ENCODE peak calls at places on chromosomes 2 and 18, in four cellular contexts. One of them, this sample, is unnamed.
A peak's percentile ranks its signal among the peaks of the same experiment; 100 is the strongest.

GRCh38 chr2:127893494-127893893 is 7.7 kb upstream of the AMMECR1L start:
- DNase-seq in Calu3: no peak
- DNase-seq in psoas muscle: no peak
- DNase-seq in tibial artery: no peak
- DNase-seq in this sample: no peak

GRCh38 chr18:11885278-11885991 is 22.7 kb downstream of the MPPE1 start:
- DNase-seq in Calu3: peak; percentile 35
- DNase-seq in tibial artery: peak; percentile 66
- DNase-seq in psoas muscle: no peak
- DNase-seq in this sample: no peak

GRCh38 chr2:42044939-42045338 is 2.9 kb upstream of the PKDCC start:
- DNase-seq in psoas muscle: no peak
- DNase-seq in Calu3: no peak
- DNase-seq in tibial artery: no peak
- DNase-seq in this sample: no peak

GRCh38 chr2:102770506-102770905 is 8.7 kb downstream of the TMEM182 start:
- DNase-seq in psoas muscle: no peak
- DNase-seq in Calu3: no peak
- DNase-seq in tibial artery: no peak
- DNase-seq in this sample: no peak

GRCh38 chr2:44364604-44365003 is 2.9 kb downstream of the CAMKMT start:
- DNase-seq in tibial artery: no peak
- DNase-seq in psoas muscle: no peak
- DNase-seq in Calu3: no peak
- DNase-seq in this sample: no peak

GRCh38 chr2:145748927-145749326 is 1229.0 kb upstream of the ZEB2 start:
- DNase-seq in psoas muscle: no peak
- DNase-seq in Calu3: no peak
- DNase-seq in tibial artery: no peak
- DNase-seq in this sample: no peak

GRCh38 chr18:37407571-37407970 is 158.0 kb downstream of the CELF4 start:
- DNase-seq in Calu3: no peak
- DNase-seq in tibial artery: no peak
- DNase-seq in psoas muscle: no peak
- DNase-seq in this sample: no peak

GRCh38 chr2:219041252-219041651 is at the start of gene CFAP65:
- DNase-seq in psoas muscle: no peak
- DNase-seq in Calu3: peak; percentile 77
- DNase-seq in tibial artery: peak; percentile 39
- DNase-seq in this sample: peak; percentile 64

GRCh38 chr18:11821643-11822237 is 29.5 kb upstream of the CHMP1B start:
- DNase-seq in Calu3: no peak
- DNase-seq in psoas muscle: no peak
- DNase-seq in tibial artery: no peak
- DNase-seq in this sample: no peak

GRCh38 chr2:3454802-3455201 is 64.5 kb downstream of the ADI1 start:
- DNase-seq in psoas muscle: peak; percentile 48
- DNase-seq in Calu3: no peak
- DNase-seq in tibial artery: no peak
- DNase-seq in this sample: no peak

GRCh38 chr18:76505611-76506010 is 10.6 kb upstream of the ZNF516 start:
- DNase-seq in psoas muscle: no peak
- DNase-seq in tibial artery: no peak
- DNase-seq in Calu3: no peak
- DNase-seq in this sample: no peak

GRCh38 chr2:240560084-240560479 is at the start of gene DUSP28:
- DNase-seq in tibial artery: peak; percentile 96
- DNase-seq in Calu3: peak; percentile 94
- DNase-seq in psoas muscle: peak; percentile 97
- DNase-seq in this sample: peak; percentile 81

GRCh38 chr18:73007935-73008308 is 140.1 kb upstream of the NETO1 start:
- DNase-seq in tibial artery: no peak
- DNase-seq in Calu3: no peak
- DNase-seq in psoas muscle: no peak
- DNase-seq in this sample: no peak

GRCh38 chr2:217166241-217166640 is 306.4 kb upstream of the TNP1 start:
- DNase-seq in psoas muscle: no peak
- DNase-seq in tibial artery: no peak
- DNase-seq in Calu3: peak; percentile 25
- DNase-seq in this sample: peak; percentile 14

GRCh38 chr2:182101263-182101662 is 115.6 kb downstream of the PPP1R1C start:
- DNase-seq in tibial artery: no peak
- DNase-seq in Calu3: no peak
- DNase-seq in psoas muscle: no peak
- DNase-seq in this sample: no peak

GRCh38 chr2:27964067-27964466 is 73.5 kb downstream of the BABAM2 start:
- DNase-seq in Calu3: no peak
- DNase-seq in tibial artery: no peak
- DNase-seq in psoas muscle: no peak
- DNase-seq in this sample: no peak

GRCh38 chr2:228023619-228024018 is 152.2 kb downstream of the DAW1 start:
- DNase-seq in psoas muscle: no peak
- DNase-seq in Calu3: no peak
- DNase-seq in tibial artery: no peak
- DNase-seq in this sample: no peak

GRCh38 chr2:98012561-98012979 is 16.8 kb upstream of the TMEM131 start:
- DNase-seq in tibial artery: no peak
- DNase-seq in psoas muscle: no peak
- DNase-seq in Calu3: no peak
- DNase-seq in this sample: no peak

GRCh38 chr2:57881998-57882884 is 164.4 kb upstream of the VRK2 start:
- DNase-seq in tibial artery: no peak
- DNase-seq in Calu3: peak; percentile 1
- DNase-seq in psoas muscle: no peak
- DNase-seq in this sample: no peak

GRCh38 chr2:73232471-73233153 is 427 bp downstream of the PRADC1 start:
- DNase-seq in Calu3: peak; percentile 24
- DNase-seq in psoas muscle: no peak
- DNase-seq in tibial artery: peak; percentile 27
- DNase-seq in this sample: no peak

GRCh38 chr2:627926-628560 is 49.2 kb downstream of the TMEM18 start:
- DNase-seq in tibial artery: no peak
- DNase-seq in Calu3: no peak
- DNase-seq in psoas muscle: no peak
- DNase-seq in this sample: no peak

GRCh38 chr2:96866149-96866548 is 3.7 kb downstream of the SEMA4C start:
- DNase-seq in tibial artery: no peak
- DNase-seq in Calu3: no peak
- DNase-seq in psoas muscle: no peak
- DNase-seq in this sample: no peak

GRCh38 chr2:158464426-158465281 is 7.9 kb downstream of the PKP4 start:
- DNase-seq in tibial artery: no peak
- DNase-seq in psoas muscle: no peak
- DNase-seq in Calu3: no peak
- DNase-seq in this sample: no peak

GRCh38 chr2:160033732-160034392 is 28.6 kb downstream of the PLA2R1 start:
- DNase-seq in Calu3: no peak
- DNase-seq in psoas muscle: no peak
- DNase-seq in tibial artery: no peak
- DNase-seq in this sample: no peak

GRCh38 chr18:2572892-2573291 is 1.5 kb downstream of the NDC80 start:
- DNase-seq in psoas muscle: no peak
- DNase-seq in tibial artery: no peak
- DNase-seq in Calu3: no peak
- DNase-seq in this sample: no peak

GRCh38 chr2:235098736-235099494 is 147.1 kb downstream of the SH3BP4 start:
- DNase-seq in psoas muscle: no peak
- DNase-seq in tibial artery: no peak
- DNase-seq in Calu3: no peak
- DNase-seq in this sample: no peak

GRCh38 chr2:153373510-153374279 is 104.9 kb downstream of the RPRM start:
- DNase-seq in tibial artery: no peak
- DNase-seq in Calu3: no peak
- DNase-seq in psoas muscle: no peak
- DNase-seq in this sample: no peak

GRCh38 chr2:64975232-64975791 is 13.9 kb upstream of the SLC1A4 start:
- DNase-seq in psoas muscle: peak; percentile 90
- DNase-seq in Calu3: no peak
- DNase-seq in tibial artery: peak; percentile 66
- DNase-seq in this sample: no peak

GRCh38 chr2:75632091-75632704 is 14.4 kb upstream of the MRPL19 start:
- DNase-seq in tibial artery: no peak
- DNase-seq in Calu3: no peak
- DNase-seq in psoas muscle: no peak
- DNase-seq in this sample: no peak

GRCh38 chr2:235224410-235224809 is 269.4 kb upstream of the AGAP1 start:
- DNase-seq in tibial artery: no peak
- DNase-seq in Calu3: no peak
- DNase-seq in psoas muscle: no peak
- DNase-seq in this sample: no peak

GRCh38 chr2:103977681-103978080 is 876.2 kb upstream of the POU3F3 start:
- DNase-seq in Calu3: no peak
- DNase-seq in tibial artery: no peak
- DNase-seq in psoas muscle: no peak
- DNase-seq in this sample: no peak

GRCh38 chr2:208369091-208369490 is 37.5 kb upstream of the PTH2R start:
- DNase-seq in tibial artery: no peak
- DNase-seq in psoas muscle: no peak
- DNase-seq in Calu3: no peak
- DNase-seq in this sample: no peak

GRCh38 chr2:20241973-20242726 is 17.2 kb upstream of the SDC1 start:
- DNase-seq in Calu3: no peak
- DNase-seq in tibial artery: no peak
- DNase-seq in psoas muscle: no peak
- DNase-seq in this sample: peak; percentile 47

GRCh38 chr18:3935316-3935715 is 485.3 kb downstream of the TGIF1 start:
- DNase-seq in Calu3: no peak
- DNase-seq in tibial artery: no peak
- DNase-seq in psoas muscle: no peak
- DNase-seq in this sample: no peak

GRCh38 chr2:9380702-9381628 is 42.4 kb downstream of the ITGB1BP1 start:
- DNase-seq in Calu3: peak; percentile 54
- DNase-seq in tibial artery: peak; percentile 74
- DNase-seq in psoas muscle: peak; percentile 82
- DNase-seq in this sample: no peak

GRCh38 chr2:164046040-164046439 is 310.2 kb upstream of the FIGN start:
- DNase-seq in tibial artery: no peak
- DNase-seq in psoas muscle: no peak
- DNase-seq in Calu3: no peak
- DNase-seq in this sample: no peak

GRCh38 chr2:47357475-47357874 is 45.5 kb upstream of the MSH2 start:
- DNase-seq in Calu3: peak; percentile 50
- DNase-seq in psoas muscle: no peak
- DNase-seq in tibial artery: no peak
- DNase-seq in this sample: no peak

GRCh38 chr2:119218478-119219064 is 5.1 kb upstream of the STEAP3 start:
- DNase-seq in Calu3: peak; percentile 30
- DNase-seq in psoas muscle: peak; percentile 80
- DNase-seq in tibial artery: no peak
- DNase-seq in this sample: no peak
- TF ChIP-seq CTCF in Calu3: no peak
- TF ChIP-seq CTCF in psoas muscle: peak; percentile 46
- TF ChIP-seq CTCF in tibial artery: peak; percentile 21
- TF ChIP-seq CTCF in this sample: no peak

GRCh38 chr2:130776550-130776949 is 21.2 kb downstream of the AMER3 start:
- DNase-seq in Calu3: no peak
- DNase-seq in psoas muscle: no peak
- DNase-seq in tibial artery: no peak
- DNase-seq in this sample: no peak
- TF ChIP-seq CTCF in Calu3: no peak
- TF ChIP-seq CTCF in psoas muscle: no peak
- TF ChIP-seq CTCF in tibial artery: no peak
- TF ChIP-seq CTCF in this sample: no peak

DNA sequence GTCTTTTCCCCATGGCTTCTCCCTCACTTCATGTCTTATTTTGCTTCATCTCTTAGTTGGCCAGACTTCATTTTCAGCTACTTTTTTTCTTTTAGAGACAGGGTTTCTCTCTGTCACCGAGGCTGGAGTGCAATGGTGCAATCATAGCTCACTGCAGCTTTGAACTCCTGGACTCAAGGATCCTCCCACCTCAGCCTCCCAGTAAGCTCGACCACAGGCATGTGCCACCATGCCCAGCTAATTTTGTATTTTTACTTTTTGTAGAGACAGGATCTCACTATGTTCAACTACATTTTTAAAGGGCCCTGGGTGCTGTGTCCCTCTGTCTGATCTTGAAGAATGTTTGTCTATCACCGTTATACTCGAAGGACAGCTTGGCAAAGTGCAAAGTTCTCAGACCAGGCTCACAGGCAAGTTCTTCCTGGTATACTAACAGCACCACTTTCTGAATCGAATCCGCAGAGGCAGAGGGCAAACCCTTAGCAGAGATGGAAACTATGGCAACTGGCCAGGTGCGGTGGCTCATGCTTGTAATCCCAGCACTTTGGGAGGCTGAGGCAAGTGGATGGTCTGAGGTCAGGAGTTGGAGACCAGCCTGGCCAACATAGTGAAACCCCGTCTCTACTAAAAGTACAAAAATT is 60.9 kb downstream of the SOWAHC start:
- DNase-seq in psoas muscle: no peak
- DNase-seq in tibial artery: no peak
- DNase-seq in Calu3: peak; percentile 35
- DNase-seq in this sample: no peak
- TF ChIP-seq CTCF in psoas muscle: no peak
- TF ChIP-seq CTCF in tibial artery: no peak
- TF ChIP-seq CTCF in Calu3: no peak
- TF ChIP-seq CTCF in this sample: no peak

DNA sequence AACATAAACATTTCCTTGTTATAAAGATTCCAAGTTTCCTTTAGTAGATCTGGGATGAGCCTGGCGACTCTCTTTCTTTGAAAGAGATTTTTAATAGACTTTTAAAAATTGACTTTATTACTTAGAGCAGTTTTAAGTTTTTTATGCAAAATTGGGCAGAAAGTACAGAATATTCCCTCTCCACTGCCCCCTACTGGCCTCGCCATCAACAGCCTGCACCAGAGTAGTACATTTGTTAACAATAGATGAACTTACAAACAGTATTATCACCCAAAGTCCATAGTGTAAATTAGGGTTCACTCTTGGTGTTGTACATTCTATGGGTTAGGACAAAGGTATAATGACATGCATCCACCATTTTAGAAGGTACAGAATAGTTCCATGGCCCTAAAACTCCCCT is 3.9 kb downstream of the MAP3K19 start:
- DNase-seq in psoas muscle: no peak
- DNase-seq in Calu3: no peak
- DNase-seq in tibial artery: no peak
- DNase-seq in this sample: no peak
- TF ChIP-seq CTCF in psoas muscle: peak; percentile 16
- TF ChIP-seq CTCF in Calu3: no peak
- TF ChIP-seq CTCF in tibial artery: no peak
- TF ChIP-seq CTCF in this sample: peak; percentile 68

This sample was measured in endothelial cell.